ENCODE peak calls at places on chromosomes 16 and 17, in five cellular contexts. T is GM13977, J is upper lobe of right lung, B is GM13976, A is PC-9. V is an unnamed sample.
A peak's percentile ranks its signal among the peaks of the same experiment; 100 is the strongest.

GRCh38 chr16:18983565-18984424 is at the start of gene TMC7:
- DNase-seq in T (peak; percentile 68), J (peak; percentile 94), B (peak; percentile 68), A (peak; percentile 94), V (peak; percentile 47)

GRCh38 chr17:32590974-32591373 is 104.2 kb downstream of the CDK5R1 start:
- DNase-seq in T (no peak), J (no peak), B (no peak), A (no peak), V (no peak)

GRCh38 chr17:82802141-82802540 is 37.7 kb downstream of the ZNF750 start:
- DNase-seq in T (no peak), J (no peak), B (no peak), A (no peak), V (no peak)

GRCh38 chr17:1905190-1905919 is 75.5 kb downstream of the RPA1 start:
- DNase-seq in T (no peak), J (no peak), B (no peak), A (no peak), V (no peak)

GRCh38 chr17:77124192-77124908 is 16.4 kb upstream of the SEC14L1 start:
- DNase-seq in T (no peak), J (no peak), B (no peak), A (peak; percentile 69), V (no peak)

GRCh38 chr17:72587773-72588511 is 467.1 kb downstream of the SOX9 start:
- DNase-seq in T (no peak), J (no peak), B (no peak), A (peak; percentile 53), V (no peak)

GRCh38 chr16:75632857-75633256 is 9.8 kb upstream of the ADAT1 start:
- DNase-seq in T (no peak), J (no peak), B (no peak), A (no peak), V (no peak)

GRCh38 chr16:81513204-81514040 is 68.8 kb downstream of the CMIP start:
- DNase-seq in T (no peak), J (no peak), B (no peak), A (peak; percentile 61), V (no peak)

GRCh38 chr17:73272906-73273218 is 11.2 kb upstream of the CPSF4L start:
- DNase-seq in T (no peak), J (no peak), B (no peak), A (no peak), V (no peak)

GRCh38 chr16:25108054-25108453 is 3.5 kb upstream of the LCMT1 start:
- DNase-seq in T (peak; percentile 43), J (no peak), B (peak; percentile 41), A (peak; percentile 12), V (peak; percentile 36)

GRCh38 chr17:17567114-17567513 is 24.4 kb downstream of the PEMT start:
- DNase-seq in T (no peak), J (no peak), B (no peak), A (no peak), V (no peak)

GRCh38 chr17:70629902-70630301 is 460.6 kb downstream of the KCNJ2 start:
- DNase-seq in T (no peak), J (no peak), B (no peak), A (peak; percentile 14), V (no peak)
- TF ChIP-seq CTCF in T (no peak), J (peak; percentile 20), B (no peak), A (peak; percentile 79), V (peak; percentile 19)

DNA sequence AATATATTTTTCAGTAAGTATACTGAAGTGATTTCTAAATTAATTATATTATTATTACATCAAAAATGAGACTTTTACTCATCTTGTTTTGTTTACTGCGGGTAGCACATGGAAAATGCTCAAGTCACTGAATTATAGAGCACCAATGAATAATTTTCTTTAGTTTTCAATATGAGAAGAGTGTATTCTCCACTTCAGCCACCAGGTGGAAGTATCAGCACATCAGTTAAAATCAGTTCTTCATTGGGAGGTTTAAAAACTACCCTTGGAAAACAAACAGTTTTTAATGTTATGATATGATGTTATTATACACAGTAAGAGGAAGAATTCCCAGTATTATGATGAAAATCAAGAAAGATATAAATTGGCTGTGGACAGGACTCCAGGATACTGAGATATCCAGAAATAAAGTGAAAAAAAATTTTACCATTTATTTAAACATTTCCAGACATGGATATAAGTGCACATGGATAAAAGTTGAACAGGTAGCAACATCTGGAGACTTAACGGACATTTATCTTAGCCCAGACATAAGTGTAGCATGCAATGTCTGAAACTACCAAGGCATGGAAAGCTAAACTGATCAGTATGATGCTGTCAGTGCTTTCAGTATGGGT is 467.3 kb downstream of the KCNJ2 start:
- DNase-seq in T (peak; percentile 31), J (no peak), B (peak; percentile 34), A (peak; percentile 1), V (peak; percentile 23)
- TF ChIP-seq CTCF in T (peak; percentile 57), J (peak; percentile 83), B (peak; percentile 47), A (peak; percentile 92), V (peak; percentile 57)

GRCh38 chr16:89945654-89946053 is 2.9 kb upstream of the DEF8 start:
- DNase-seq in T (no peak), J (no peak), B (no peak), A (peak; percentile 53), V (no peak)
- TF ChIP-seq CTCF in T (no peak), J (peak; percentile 15), B (no peak), A (peak; percentile 41), V (no peak)

DNA sequence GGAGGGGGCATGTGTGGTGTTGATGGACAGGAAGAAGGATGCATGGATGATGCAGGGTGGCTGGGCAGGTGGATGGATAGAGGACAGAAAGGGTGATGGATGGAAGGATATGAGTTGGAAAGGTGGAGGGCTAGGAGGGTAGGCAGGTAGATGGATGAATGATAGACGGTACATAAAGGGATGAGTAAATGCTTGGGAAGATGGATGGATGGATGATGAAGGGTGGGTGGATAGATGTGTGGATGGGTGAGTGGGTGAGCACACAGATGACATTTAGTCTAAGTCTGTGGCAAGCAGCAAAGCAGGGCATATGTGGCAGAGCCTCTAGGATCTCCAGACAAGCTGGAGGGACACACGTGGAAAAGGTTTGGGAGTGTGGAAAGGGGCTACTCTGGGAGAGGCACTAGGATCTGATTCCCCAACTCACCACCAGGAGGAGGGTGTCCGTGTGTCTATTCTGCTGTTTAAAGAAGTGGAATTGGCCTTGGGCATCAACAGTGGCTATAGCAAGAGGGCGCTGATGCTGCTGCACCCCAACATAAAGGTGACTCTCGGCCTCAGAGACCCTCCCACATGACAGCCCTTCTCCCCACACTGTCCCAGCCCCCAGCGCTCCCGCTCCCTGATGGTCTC is 8.2 kb downstream of the PLD2 start:
- DNase-seq in T (no peak), J (no peak), B (no peak), A (no peak), V (no peak)
- TF ChIP-seq CTCF in T (no peak), J (no peak), B (no peak), A (peak; percentile 52), V (no peak)

GRCh38 chr17:53950858-53951250 is 128.1 kb downstream of the KIF2B start:
- DNase-seq in T (no peak), J (no peak), B (no peak), A (no peak), V (no peak)

GRCh38 chr17:53948323-53948722 is 125.6 kb downstream of the KIF2B start:
- DNase-seq in T (no peak), J (no peak), B (no peak), A (no peak), V (no peak)

GRCh38 chr17:53949473-53950090 is 126.9 kb downstream of the KIF2B start:
- DNase-seq in T (no peak), J (no peak), B (no peak), A (no peak), V (no peak)

GRCh38 chr17:53950207-53950857 is 127.6 kb downstream of the KIF2B start:
- DNase-seq in T (no peak), J (no peak), B (no peak), A (no peak), V (no peak)
- TF ChIP-seq CTCF in T (no peak), J (no peak), B (no peak), A (peak; percentile 29), V (no peak)

DNA sequence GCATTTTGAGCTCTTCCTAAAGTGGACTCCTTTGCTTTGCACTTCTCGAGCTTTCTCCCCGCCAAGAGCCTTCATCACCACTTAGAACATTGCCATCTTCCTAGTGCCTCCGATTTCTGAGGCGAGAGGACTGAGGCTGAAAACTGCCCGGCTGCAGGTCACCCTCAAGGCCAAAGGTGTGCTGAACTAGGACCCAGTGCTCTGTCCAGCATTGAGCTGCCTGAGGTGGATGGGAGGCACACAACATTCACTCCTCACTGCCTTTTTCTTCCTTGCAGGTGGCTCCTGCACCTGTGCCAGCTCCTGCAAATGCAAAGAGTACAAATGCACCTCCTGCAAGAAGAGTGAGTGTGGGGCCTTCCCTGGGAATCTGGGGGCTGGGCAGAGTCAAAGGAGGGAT is 5.4 kb downstream of the MT1A start:
- DNase-seq in T (no peak), J (no peak), B (no peak), A (no peak), V (no peak)
- TF ChIP-seq CTCF in T (no peak), J (no peak), B (no peak), A (peak; percentile 7), V (no peak)

GRCh38 chr16:66524601-66525164 is 25.2 kb downstream of the TK2 start:
- DNase-seq in T (peak; percentile 49), J (no peak), B (peak; percentile 67), A (no peak), V (peak; percentile 71)
- TF ChIP-seq CTCF in T (no peak), J (no peak), B (no peak), A (no peak), V (no peak)